ENCODE peak calls at places on chromosomes 13 and 19, in four cellular contexts. F is cardiac fibroblast, D is AG10803, H is IMR-90. O is an unnamed sample.
A peak's percentile ranks its signal among the peaks of the same experiment; 100 is the strongest.

GRCh38 chr19:18672606-18673337 is 10.7 kb upstream of the CRTC1 start:
- DNase-seq in F (peak; percentile 76), D (peak; percentile 25), H (peak; percentile 50), O (peak; percentile 59)

GRCh38 chr13:25171517-25172302 is at the start of gene AMER2:
- DNase-seq in F (peak; percentile 23), D (peak; percentile 4), H (no peak), O (peak; percentile 30)

GRCh38 chr19:51901860-51902259 is 3.0 kb downstream of the ZNF649 start:
- DNase-seq in F (no peak), D (no peak), H (no peak), O (no peak)

GRCh38 chr19:57111329-57111644 is 8.5 kb upstream of the USP29 start:
- DNase-seq in F (no peak), D (no peak), H (no peak), O (no peak)

GRCh38 chr19:11659612-11660011 is 62.3 kb downstream of the ZNF627 start:
- DNase-seq in F (peak; percentile 5), D (peak; percentile 9), H (peak; percentile 12), O (peak; percentile 2)

GRCh38 chr19:16573296-16573695 is 1.1 kb upstream of the SLC35E1 start:
- DNase-seq in F (no peak), D (no peak), H (no peak), O (no peak)

GRCh38 chr13:53064721-53065120 is 36.1 kb downstream of the OLFM4 start:
- DNase-seq in F (no peak), D (no peak), H (no peak), O (no peak)

GRCh38 chr13:51919531-51919930 is 57.8 kb downstream of the CCDC70 start:
- DNase-seq in F (no peak), D (no peak), H (no peak), O (no peak)

GRCh38 chr19:32339988-32340874 is 5.2 kb upstream of the ZNF507 start:
- DNase-seq in F (peak; percentile 64), D (peak; percentile 41), H (peak; percentile 27), O (peak; percentile 46)

GRCh38 chr19:46990998-46991676 is 28.5 kb upstream of the NPAS1 start:
- DNase-seq in F (peak; percentile 94), D (peak; percentile 89), H (peak; percentile 81), O (peak; percentile 79)

GRCh38 chr19:40238775-40239174 is 12.3 kb upstream of the CCNP start:
- DNase-seq in F (no peak), D (no peak), H (no peak), O (no peak)

GRCh38 chr19:49132974-49133609 is 13.7 kb downstream of the PPFIA3 start:
- DNase-seq in F (no peak), D (no peak), H (no peak), O (no peak)

GRCh38 chr13:98529171-98529570 is 47.7 kb downstream of the STK24 start:
- DNase-seq in F (no peak), D (no peak), H (no peak), O (no peak)

GRCh38 chr13:25575562-25575961 is 203.8 kb downstream of the ATP8A2 start:
- DNase-seq in F (no peak), D (no peak), H (no peak), O (no peak)

GRCh38 chr19:15320118-15320517 is 12.2 kb downstream of the BRD4 start:
- DNase-seq in F (peak; percentile 60), D (peak; percentile 90), H (peak; percentile 73), O (peak; percentile 60)

GRCh38 chr13:41199526-41199925 is 5.2 kb upstream of the KBTBD7 start:
- DNase-seq in F (no peak), D (no peak), H (no peak), O (no peak)

GRCh38 chr19:35268546-35269424 is at the start of gene USF2:
- DNase-seq in F (peak; percentile 86), D (peak; percentile 65), H (peak; percentile 61), O (peak; percentile 65)

GRCh38 chr13:46552888-46553520 is at the start of gene LRCH1:
- DNase-seq in F (peak; percentile 94), D (peak; percentile 91), H (peak; percentile 80), O (peak; percentile 92)

GRCh38 chr13:89554801-89555200 is 1792.7 kb upstream of the MIR17HG start:
- DNase-seq in F (no peak), D (no peak), H (no peak), O (no peak)

GRCh38 chr13:19818223-19818842 is 35.6 kb upstream of the PSPC1 start:
- DNase-seq in F (peak; percentile 43), D (no peak), H (no peak), O (peak; percentile 18)

GRCh38 chr13:47216176-47216822 is 319.4 kb upstream of the HTR2A start:
- DNase-seq in F (peak; percentile 13), D (peak; percentile 55), H (peak; percentile 57), O (no peak)

GRCh38 chr13:94345374-94346195 is 133.9 kb downstream of the DCT start:
- DNase-seq in F (peak; percentile 70), D (peak; percentile 59), H (peak; percentile 44), O (peak; percentile 54)

GRCh38 chr13:24650157-24650556 is 30.1 kb upstream of the ATP12A start:
- DNase-seq in F (peak; percentile 43), D (peak; percentile 96), H (peak; percentile 40), O (peak; percentile 29)

GRCh38 chr13:108060111-108060510 is 155.2 kb downstream of the LIG4 start:
- DNase-seq in F (no peak), D (no peak), H (no peak), O (no peak)

GRCh38 chr13:50130686-50131051 is 115.4 kb downstream of the KCNRG start:
- DNase-seq in F (peak; percentile 59), D (peak; percentile 58), H (peak; percentile 47), O (peak; percentile 62)

GRCh38 chr19:28948531-28948930 is 264.4 kb downstream of the UQCRFS1 start:
- DNase-seq in F (no peak), D (peak; percentile 87), H (no peak), O (no peak)

GRCh38 chr13:32669030-32669646 is 82.9 kb downstream of the PDS5B start:
- DNase-seq in F (peak; percentile 76), D (peak; percentile 61), H (peak; percentile 67), O (peak; percentile 71)

GRCh38 chr13:35723061-35723461 is 246.6 kb upstream of the MAB21L1 start:
- DNase-seq in F (peak; percentile 62), D (peak; percentile 70), H (peak; percentile 33), O (no peak)

GRCh38 chr13:45336025-45336800 is 4.8 kb downstream of the TPT1 start:
- DNase-seq in F (peak; percentile 33), D (no peak), H (no peak), O (no peak)

GRCh38 chr13:45337803-45338202 is 3.2 kb downstream of the TPT1 start:
- DNase-seq in F (no peak), D (no peak), H (no peak), O (no peak)

GRCh38 chr13:45335397-45336024 is 5.5 kb downstream of the TPT1 start:
- DNase-seq in F (peak; percentile 34), D (no peak), H (no peak), O (peak; percentile 11)

GRCh38 chr13:45339399-45339798 is 1.6 kb downstream of the TPT1 start:
- DNase-seq in F (no peak), D (no peak), H (no peak), O (no peak)

GRCh38 chr13:45337395-45337794 is 3.6 kb downstream of the TPT1 start:
- DNase-seq in F (no peak), D (no peak), H (no peak), O (no peak)
- H3K4me3 ChIP-seq in F (no peak overlapping the region), D (no peak overlapping the region), H (no peak overlapping the region), O (no peak overlapping the region)

GRCh38 chr13:102807699-102808098 is 8.8 kb downstream of the BIVM start:
- DNase-seq in F (no peak), D (no peak), H (no peak), O (no peak)

GRCh38 chr13:102800145-102801041 is 1.5 kb downstream of the BIVM start:
- DNase-seq in F (peak; percentile 85), D (peak; percentile 78), H (peak; percentile 68), O (peak; percentile 81)

DNA sequence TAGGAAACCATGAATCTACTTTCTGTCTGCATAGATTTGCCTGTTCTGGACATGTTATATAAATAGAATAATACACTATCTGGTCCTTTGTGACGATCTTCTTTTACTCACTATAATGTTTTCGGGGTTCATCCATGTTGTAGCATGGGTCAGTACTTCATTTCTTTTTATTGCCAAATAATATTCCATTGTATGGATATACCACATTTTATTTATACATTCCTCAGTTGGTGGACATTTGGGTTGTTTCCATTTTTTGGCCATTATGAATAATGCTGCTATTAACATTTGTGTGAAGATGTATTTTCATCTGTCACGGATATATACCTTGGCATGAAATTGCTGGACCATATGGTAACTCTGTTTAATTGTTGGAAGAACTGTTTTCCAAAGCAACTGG is 6.8 kb downstream of the BIVM start:
- DNase-seq in F (no peak), D (no peak), H (no peak), O (no peak)
- TF ChIP-seq CTCF in F (no peak), D (no peak), H (no peak), O (no peak)

DNA sequence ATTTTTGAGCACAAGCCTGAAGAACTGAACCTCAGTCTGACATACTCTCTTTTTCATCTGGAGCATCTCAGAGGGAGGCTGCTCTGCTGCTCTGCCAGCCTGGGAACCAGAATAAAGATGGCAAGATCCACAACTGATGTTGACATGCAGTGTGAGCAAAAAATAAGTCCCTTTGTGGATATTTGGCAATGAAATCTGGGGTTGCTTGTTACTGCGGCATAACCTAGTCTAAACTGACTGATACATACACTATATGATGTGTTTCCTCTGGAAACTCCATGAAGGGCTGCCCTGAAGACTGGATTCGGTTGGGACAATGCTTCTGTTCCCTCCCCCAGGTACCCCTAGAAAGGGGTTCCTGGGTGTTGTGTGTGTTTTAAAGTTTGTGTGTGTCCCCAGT is 106.7 kb downstream of the IER2 start:
- DNase-seq in F (no peak), D (no peak), H (no peak), O (no peak)
- H3K4me3 ChIP-seq in F (no peak overlapping the region), D (no peak overlapping the region), H (no peak overlapping the region), O (no peak overlapping the region)

DNA sequence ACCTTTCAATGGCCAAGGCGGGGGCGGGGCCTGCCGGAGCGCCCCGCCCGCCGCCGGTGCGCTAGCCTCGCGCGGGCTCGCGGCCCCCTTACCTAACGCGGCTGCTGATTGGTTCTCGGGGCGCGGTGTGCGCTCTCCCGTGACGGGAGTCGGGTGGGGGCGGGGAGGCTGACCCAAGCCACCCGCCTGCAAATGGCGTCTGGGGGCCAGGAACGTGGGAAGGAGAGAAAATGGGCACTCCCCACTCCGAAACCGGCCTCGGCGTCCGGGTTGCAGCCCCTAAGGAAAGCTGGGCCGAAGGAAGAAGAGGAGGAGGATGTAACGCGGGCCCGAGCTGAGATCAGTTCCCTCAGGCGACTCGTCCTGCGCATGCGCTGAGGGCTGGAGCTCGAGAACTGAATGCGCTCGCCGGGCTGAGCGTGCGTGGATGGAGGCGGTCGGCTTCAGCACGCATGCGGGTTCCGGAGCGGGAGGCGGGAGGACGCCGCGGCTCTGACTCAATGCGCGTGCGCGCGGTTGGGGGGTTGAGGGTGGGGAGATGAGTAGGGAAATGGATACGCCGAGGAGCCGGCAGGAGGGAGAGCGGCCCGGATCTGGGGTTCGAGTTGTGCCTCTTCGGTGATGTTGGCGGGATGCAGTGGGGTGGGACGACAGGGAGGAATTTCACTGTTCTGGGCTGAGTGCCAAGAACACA is at the start of gene SMG9:
- DNase-seq in F (peak; percentile 98), D (peak; percentile 96), H (peak; percentile 97), O (peak; percentile 99)
- TF ChIP-seq CTCF in F (no peak), D (peak; percentile 6), H (no peak), O (no peak)

DNA sequence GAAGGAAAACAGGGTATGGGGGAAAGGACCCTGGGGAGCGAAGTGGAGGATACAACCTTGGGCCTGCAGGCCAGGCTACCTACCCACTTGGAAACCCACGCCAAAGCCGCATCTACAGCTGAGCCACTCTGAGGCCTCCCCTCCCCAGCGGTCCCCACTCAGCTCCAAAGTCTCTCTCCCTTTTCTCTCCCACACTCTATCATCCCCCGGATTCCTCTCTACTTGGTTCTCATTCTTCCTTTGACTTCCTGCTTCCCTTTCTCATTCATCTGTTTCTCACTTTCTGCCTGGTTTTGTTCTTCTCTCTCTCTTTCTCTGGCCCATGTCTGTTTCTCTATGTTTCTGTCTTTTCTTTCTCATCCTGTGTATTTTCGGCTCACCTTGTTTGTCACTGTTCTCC is 2.7 kb downstream of the KLK3 start:
- DNase-seq in F (no peak), D (no peak), H (no peak), O (no peak)
- H3K4me3 ChIP-seq in F (no peak overlapping the region), D (no peak overlapping the region), H (no peak overlapping the region), O (no peak overlapping the region)

O was measured in astrocyte of the spinal cord.